ENCODE peak calls at places on chromosomes 16 and 17, in five cellular contexts. One of them, this sample, is unnamed.

GRCh38 chr16:87411375-87412271 is 19.5 kb downstream of the MAP1LC3B start:
- DNase-seq in stimulated activated CD8-positive, alpha-beta memory T cell treated with anti-CD3 and anti-CD28 coated beads, Interleukin-7, amount 100 ng/mL, for 1 hour: no peak
- DNase-seq in nucleus accumbens: no peak
- DNase-seq in activated CD8-positive, alpha-beta memory T cell treated with anti-CD3 and anti-CD28 coated beads, Interleukin-2, amount 50 U/mL, for 48 hours: no peak
- DNase-seq in A549: no peak
- DNase-seq in this sample: no peak

GRCh38 chr16:81633147-81633619 is 145.9 kb upstream of the PLCG2 start:
- DNase-seq in stimulated activated CD8-positive, alpha-beta memory T cell treated with anti-CD3 and anti-CD28 coated beads, Interleukin-7, amount 100 ng/mL, for 1 hour: peak
- DNase-seq in nucleus accumbens: no peak
- DNase-seq in activated CD8-positive, alpha-beta memory T cell treated with anti-CD3 and anti-CD28 coated beads, Interleukin-2, amount 50 U/mL, for 48 hours: peak
- DNase-seq in A549: no peak
- DNase-seq in this sample: peak

GRCh38 chr17:30333503-30334240 is at the start of gene TMIGD1:
- DNase-seq in stimulated activated CD8-positive, alpha-beta memory T cell treated with anti-CD3 and anti-CD28 coated beads, Interleukin-7, amount 100 ng/mL, for 1 hour: no peak
- DNase-seq in nucleus accumbens: no peak
- DNase-seq in activated CD8-positive, alpha-beta memory T cell treated with anti-CD3 and anti-CD28 coated beads, Interleukin-2, amount 50 U/mL, for 48 hours: no peak
- DNase-seq in A549: no peak
- DNase-seq in this sample: no peak

GRCh38 chr16:3938471-3938842 is 57.9 kb upstream of the CREBBP start:
- DNase-seq in stimulated activated CD8-positive, alpha-beta memory T cell treated with anti-CD3 and anti-CD28 coated beads, Interleukin-7, amount 100 ng/mL, for 1 hour: no peak
- DNase-seq in nucleus accumbens: no peak
- DNase-seq in activated CD8-positive, alpha-beta memory T cell treated with anti-CD3 and anti-CD28 coated beads, Interleukin-2, amount 50 U/mL, for 48 hours: no peak
- DNase-seq in A549: no peak
- DNase-seq in this sample: no peak

GRCh38 chr16:5604770-5605169 is 507.2 kb upstream of the EEF2KMT start:
- DNase-seq in stimulated activated CD8-positive, alpha-beta memory T cell treated with anti-CD3 and anti-CD28 coated beads, Interleukin-7, amount 100 ng/mL, for 1 hour: no peak
- DNase-seq in nucleus accumbens: peak
- DNase-seq in activated CD8-positive, alpha-beta memory T cell treated with anti-CD3 and anti-CD28 coated beads, Interleukin-2, amount 50 U/mL, for 48 hours: no peak
- DNase-seq in A549: peak
- DNase-seq in this sample: no peak

GRCh38 chr17:55466671-55467070 is 44.6 kb downstream of the SMIM36 start:
- DNase-seq in stimulated activated CD8-positive, alpha-beta memory T cell treated with anti-CD3 and anti-CD28 coated beads, Interleukin-7, amount 100 ng/mL, for 1 hour: no peak
- DNase-seq in nucleus accumbens: no peak
- DNase-seq in activated CD8-positive, alpha-beta memory T cell treated with anti-CD3 and anti-CD28 coated beads, Interleukin-2, amount 50 U/mL, for 48 hours: no peak
- DNase-seq in A549: no peak
- DNase-seq in this sample: no peak

GRCh38 chr16:84332975-84333684 is 35.2 kb upstream of the ATP2C2 start:
- DNase-seq in stimulated activated CD8-positive, alpha-beta memory T cell treated with anti-CD3 and anti-CD28 coated beads, Interleukin-7, amount 100 ng/mL, for 1 hour: no peak
- DNase-seq in nucleus accumbens: no peak
- DNase-seq in activated CD8-positive, alpha-beta memory T cell treated with anti-CD3 and anti-CD28 coated beads, Interleukin-2, amount 50 U/mL, for 48 hours: no peak
- DNase-seq in A549: no peak
- DNase-seq in this sample: no peak

GRCh38 chr16:74168445-74168844 is 128.2 kb upstream of the PSMD7 start:
- DNase-seq in stimulated activated CD8-positive, alpha-beta memory T cell treated with anti-CD3 and anti-CD28 coated beads, Interleukin-7, amount 100 ng/mL, for 1 hour: no peak
- DNase-seq in nucleus accumbens: no peak
- DNase-seq in activated CD8-positive, alpha-beta memory T cell treated with anti-CD3 and anti-CD28 coated beads, Interleukin-2, amount 50 U/mL, for 48 hours: no peak
- DNase-seq in A549: no peak
- DNase-seq in this sample: no peak

GRCh38 chr17:64635647-64636305 is 26.3 kb downstream of the SMURF2 start:
- DNase-seq in stimulated activated CD8-positive, alpha-beta memory T cell treated with anti-CD3 and anti-CD28 coated beads, Interleukin-7, amount 100 ng/mL, for 1 hour: no peak
- DNase-seq in nucleus accumbens: no peak
- DNase-seq in activated CD8-positive, alpha-beta memory T cell treated with anti-CD3 and anti-CD28 coated beads, Interleukin-2, amount 50 U/mL, for 48 hours: no peak
- DNase-seq in A549: no peak
- DNase-seq in this sample: peak

GRCh38 chr17:5843366-5844026 is 226.7 kb upstream of the WSCD1 start:
- DNase-seq in stimulated activated CD8-positive, alpha-beta memory T cell treated with anti-CD3 and anti-CD28 coated beads, Interleukin-7, amount 100 ng/mL, for 1 hour: no peak
- DNase-seq in nucleus accumbens: no peak
- DNase-seq in activated CD8-positive, alpha-beta memory T cell treated with anti-CD3 and anti-CD28 coated beads, Interleukin-2, amount 50 U/mL, for 48 hours: no peak
- DNase-seq in A549: no peak
- DNase-seq in this sample: no peak

GRCh38 chr17:20092973-20093626 is 83.9 kb downstream of the SPECC1 start:
- DNase-seq in stimulated activated CD8-positive, alpha-beta memory T cell treated with anti-CD3 and anti-CD28 coated beads, Interleukin-7, amount 100 ng/mL, for 1 hour: no peak
- DNase-seq in nucleus accumbens: no peak
- DNase-seq in activated CD8-positive, alpha-beta memory T cell treated with anti-CD3 and anti-CD28 coated beads, Interleukin-2, amount 50 U/mL, for 48 hours: no peak
- DNase-seq in A549: no peak
- DNase-seq in this sample: no peak

GRCh38 chr16:85231959-85232358 is 119.7 kb upstream of the CIBAR2 start:
- DNase-seq in stimulated activated CD8-positive, alpha-beta memory T cell treated with anti-CD3 and anti-CD28 coated beads, Interleukin-7, amount 100 ng/mL, for 1 hour: no peak
- DNase-seq in nucleus accumbens: no peak
- DNase-seq in activated CD8-positive, alpha-beta memory T cell treated with anti-CD3 and anti-CD28 coated beads, Interleukin-2, amount 50 U/mL, for 48 hours: no peak
- DNase-seq in A549: no peak
- DNase-seq in this sample: no peak

GRCh38 chr17:19725486-19725885 is 9.1 kb upstream of the SLC47A2 start:
- DNase-seq in stimulated activated CD8-positive, alpha-beta memory T cell treated with anti-CD3 and anti-CD28 coated beads, Interleukin-7, amount 100 ng/mL, for 1 hour: no peak
- DNase-seq in nucleus accumbens: no peak
- DNase-seq in activated CD8-positive, alpha-beta memory T cell treated with anti-CD3 and anti-CD28 coated beads, Interleukin-2, amount 50 U/mL, for 48 hours: no peak
- DNase-seq in A549: no peak
- DNase-seq in this sample: peak

GRCh38 chr16:58753711-58754134 is 19.6 kb upstream of the GOT2 start:
- DNase-seq in stimulated activated CD8-positive, alpha-beta memory T cell treated with anti-CD3 and anti-CD28 coated beads, Interleukin-7, amount 100 ng/mL, for 1 hour: no peak
- DNase-seq in nucleus accumbens: no peak
- DNase-seq in activated CD8-positive, alpha-beta memory T cell treated with anti-CD3 and anti-CD28 coated beads, Interleukin-2, amount 50 U/mL, for 48 hours: no peak
- DNase-seq in A549: no peak
- DNase-seq in this sample: no peak